ENCODE peak calls at places on chromosomes 1 and 21, in nine cellular contexts. W is transverse colon, G is upper lobe of left lung, M is ovary, N is suprapubic skin, D is stomach, F is HepG2, C is esophagus muscularis mucosa, E is tibial nerve. A is an unnamed sample.

GRCh38 chr1:107277022-107277421 is 136.2 kb downstream of the NTNG1 start:
- DNase-seq in D (peak; percentile 25), N (no peak), M (no peak), W (peak; percentile 46), F (peak; percentile 46), C (no peak), E (peak; percentile 19), G (no peak), A (peak; percentile 60)

GRCh38 chr1:28893403-28894102 is 20.8 kb upstream of the EPB41 start:
- DNase-seq in E (no peak), N (no peak), W (no peak), M (no peak), F (no peak), D (no peak), G (no peak), C (no peak), A (no peak)

GRCh38 chr21:44594406-44594916 is 2.2 kb upstream of the KRTAP10-6 start:
- DNase-seq in N (no peak), G (no peak), D (no peak), W (no peak), E (no peak), M (no peak), C (peak; percentile 77), F (no peak), A (no peak)

GRCh38 chr1:211828584-211829342 is 1.8 kb downstream of the LPGAT1 start:
- DNase-seq in F (peak; percentile 5), N (no peak), M (no peak), E (no peak), G (no peak), C (no peak), D (no peak), W (no peak), A (no peak)

GRCh38 chr1:42973799-42974198 is 15.1 kb upstream of the SLC2A1 start:
- DNase-seq in F (no peak), C (no peak), M (no peak), D (no peak), G (no peak), N (no peak), E (no peak), W (no peak), A (no peak)

GRCh38 chr1:192061556-192061955 is 96.7 kb upstream of the RGS18 start:
- DNase-seq in M (no peak), F (no peak), C (no peak), N (no peak), E (no peak), W (no peak), G (no peak), D (no peak), A (no peak)

GRCh38 chr21:36816556-36817130 is 117.7 kb downstream of the SIM2 start:
- DNase-seq in M (no peak), F (no peak), W (no peak), E (no peak), G (no peak), D (no peak), C (no peak), N (no peak), A (no peak)

GRCh38 chr1:232005300-232005699 is 378.7 kb downstream of the DISC1 start:
- DNase-seq in E (no peak), C (no peak), D (no peak), W (no peak), F (no peak), G (no peak), N (no peak), M (no peak), A (no peak)

GRCh38 chr1:101237229-101237837 is 514 bp downstream of the S1PR1 start:
- DNase-seq in D (no peak), M (no peak), C (no peak), N (no peak), F (no peak), W (no peak), E (no peak), G (no peak), A (no peak)
- H3K27ac ChIP-seq in D (peak overlapping the region; percentile 36), M (no peak overlapping the region), C (peak overlapping the region; percentile 83), N (peak overlapping the region; percentile 79), F (no peak overlapping the region), W (peak overlapping the region; percentile 24), E (no peak overlapping the region), G (peak overlapping the region; percentile 96), A (peak overlapping the region; percentile 90)

GRCh38 chr1:91015358-91015780 is 6.5 kb downstream of the ZNF644 start:
- DNase-seq in C (no peak), E (no peak), W (no peak), D (no peak), G (no peak), M (no peak), N (no peak), F (peak; percentile 31), A (no peak)

GRCh38 chr1:91020486-91020885 is 1.3 kb downstream of the ZNF644 start:
- DNase-seq in M (no peak), C (no peak), N (no peak), F (no peak), E (no peak), D (no peak), G (no peak), W (no peak), A (no peak)

GRCh38 chr1:91015794-91016550 is 5.9 kb downstream of the ZNF644 start:
- DNase-seq in G (no peak), C (no peak), W (no peak), D (no peak), E (no peak), F (peak; percentile 90), M (no peak), N (no peak), A (no peak)

GRCh38 chr1:91020967-91021685 is 709 bp downstream of the ZNF644 start:
- DNase-seq in E (peak; percentile 58), F (peak; percentile 78), W (peak; percentile 78), N (peak; percentile 89), D (peak; percentile 69), C (no peak), G (no peak), M (peak; percentile 64), A (peak; percentile 87)

DNA sequence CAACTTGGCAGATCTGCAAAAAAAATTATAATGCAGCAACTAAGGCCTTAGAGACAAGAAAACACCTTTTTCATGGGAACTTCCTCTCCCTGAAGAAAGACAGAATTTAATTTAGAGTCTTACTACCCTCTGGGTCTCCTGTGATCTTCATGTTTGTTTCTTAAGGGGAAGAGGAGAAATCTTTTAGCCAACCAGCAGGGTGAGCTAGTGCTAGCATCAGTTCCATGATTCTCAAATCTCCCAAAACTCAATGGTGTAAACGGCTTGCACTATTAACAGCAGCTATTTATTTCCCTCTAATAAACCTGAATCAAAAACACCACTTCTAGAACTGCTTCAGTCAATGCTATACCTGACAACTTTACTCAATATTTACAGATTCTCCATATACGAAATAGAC is 3.8 kb downstream of the ZNF644 start:
- DNase-seq in M (no peak), G (no peak), D (no peak), N (no peak), W (no peak), C (no peak), E (no peak), F (peak; percentile 24), A (no peak)
- TF ChIP-seq CTCF in M (no peak), G (peak; percentile 30), D (no peak), N (no peak), W (peak; percentile 32), C (peak; percentile 28), E (peak; percentile 30), F (peak; percentile 36), A (no peak)

GRCh38 chr1:46168463-46168862 is 6.4 kb upstream of the TSPAN1 start:
- DNase-seq in D (no peak), F (no peak), W (no peak), G (no peak), C (no peak), E (no peak), N (no peak), M (no peak), A (no peak)

GRCh38 chr1:46171872-46172271 is 3.0 kb upstream of the TSPAN1 start:
- DNase-seq in E (no peak), F (no peak), D (peak; percentile 95), M (no peak), N (no peak), G (peak; percentile 49), C (no peak), W (peak; percentile 56), A (no peak)

GRCh38 chr1:46169811-46170454 is 5.0 kb upstream of the TSPAN1 start:
- DNase-seq in M (no peak), C (no peak), N (no peak), D (no peak), E (no peak), W (no peak), F (no peak), G (no peak), A (no peak)

GRCh38 chr1:46171351-46171750 is 3.5 kb upstream of the TSPAN1 start:
- DNase-seq in E (no peak), W (no peak), D (peak; percentile 68), M (no peak), G (no peak), F (no peak), N (no peak), C (no peak), A (no peak)

DNA sequence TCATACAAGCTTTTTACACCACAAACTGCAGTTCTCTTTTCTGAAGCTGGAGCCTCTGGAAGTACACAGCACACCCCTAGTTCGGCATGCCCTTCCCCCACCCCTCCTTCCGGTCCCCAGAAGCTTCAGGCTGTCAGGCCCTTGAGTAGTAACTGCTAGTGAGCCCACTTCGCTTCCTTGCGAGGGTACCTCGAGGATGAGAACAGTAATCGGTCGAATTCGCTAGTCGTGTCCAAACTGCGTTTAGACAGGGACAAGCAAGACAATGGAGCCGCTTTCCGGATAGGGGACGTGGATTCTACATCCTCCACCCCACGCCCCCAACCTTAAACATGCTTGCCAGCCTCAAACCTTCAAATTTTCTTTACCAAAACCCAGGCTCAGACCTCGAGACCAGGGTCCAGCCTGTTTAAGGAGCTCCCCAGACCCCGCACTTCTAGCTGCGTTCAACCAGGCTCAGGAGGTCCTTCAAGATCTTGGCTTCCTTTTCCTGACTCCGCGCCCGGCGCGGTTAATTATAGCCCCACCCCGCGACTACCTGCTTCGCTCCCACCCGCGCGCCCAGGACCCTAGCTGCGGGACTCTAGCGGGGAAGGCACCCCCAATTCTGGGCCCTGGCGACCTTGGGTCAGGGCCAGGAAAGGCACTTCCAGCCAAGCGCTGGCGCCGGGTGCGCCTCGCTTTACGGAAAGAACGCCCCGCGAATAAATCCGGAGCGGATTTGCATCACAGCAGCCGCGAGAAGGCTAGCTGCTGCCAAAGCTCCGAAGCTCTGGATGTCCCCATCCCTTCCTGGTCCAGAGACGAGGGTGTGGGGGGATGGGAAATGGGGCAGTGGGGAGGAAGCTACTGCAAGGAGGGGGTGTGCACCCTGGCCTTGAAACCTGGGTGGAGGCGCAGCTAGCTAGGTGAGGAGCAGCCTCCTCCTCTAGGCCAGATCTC is 8.1 kb upstream of the TSPAN1 start:
- DNase-seq in F (no peak), D (peak; percentile 41), E (no peak), C (no peak), W (no peak), M (peak; percentile 31), G (peak; percentile 88), N (no peak), A (peak; percentile 72)
- TF ChIP-seq EP300 in F (no peak), D (peak; percentile 41), E (peak; percentile 40), C (peak; percentile 29), W (no peak), M (no peak), G (peak; percentile 93), N (no peak), A (no peak)

DNA sequence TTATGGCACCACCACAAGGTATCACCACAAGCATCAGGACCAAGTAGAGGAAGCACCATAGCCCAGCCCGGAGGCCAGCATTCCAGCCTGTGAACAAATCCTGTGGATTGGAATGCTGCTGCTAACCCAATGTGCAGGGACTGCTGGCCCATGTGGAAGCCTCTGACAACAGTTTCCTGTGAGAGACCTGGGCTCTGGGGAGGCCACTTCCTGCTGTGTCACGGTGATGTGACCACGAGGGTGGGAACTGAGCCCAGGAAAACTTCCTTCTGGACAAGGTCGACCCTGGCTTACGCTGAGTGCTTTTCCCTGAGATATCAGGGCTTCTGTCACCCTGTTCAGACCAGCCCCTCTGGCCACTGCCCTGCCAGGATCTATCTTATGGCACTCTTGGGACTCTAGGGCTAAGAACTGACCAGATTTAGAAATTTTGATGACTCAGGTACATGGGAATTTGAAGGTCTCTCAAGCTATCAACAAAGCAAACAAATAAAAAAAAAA is 88.3 kb upstream of the NGF start:
- DNase-seq in W (no peak), N (no peak), C (no peak), M (peak; percentile 24), D (no peak), F (no peak), G (no peak), E (peak; percentile 29), A (peak; percentile 67)
- H3K27ac ChIP-seq in W (no peak overlapping the region), N (no peak overlapping the region), C (no peak overlapping the region), M (no peak overlapping the region), D (no peak overlapping the region), F (no peak overlapping the region), G (no peak overlapping the region), E (no peak overlapping the region), A (no peak overlapping the region)